ENCODE peak calls at places on chromosome 16, in eight cellular contexts. P is ovary; Y is SJSA1; M is fibroblast of mammary gland; X is stimulated activated CD4-positive, alpha-beta T cell treated with anti-CD3 and anti-CD28 coated beads, TNF-alpha, amount 100 ng/mL, for 4 hours; J is CD8-positive, alpha-beta memory T cell; B is NCI-H1436; L is CD4-positive, alpha-beta memory T cell. R is an unnamed sample.

GRCh38 chr16:30186444-30186781 is 3.0 kb downstream of the CORO1A start:
- DNase-seq in L (no peak), X (peak), P (no peak), M (no peak), B (no peak), Y (no peak), J (no peak), R (no peak)

GRCh38 chr16:24855678-24856077 is 9.9 kb downstream of the SLC5A11 start:
- DNase-seq in M (no peak), Y (no peak), L (no peak), X (no peak), B (no peak), J (no peak), P (no peak), R (no peak)

GRCh38 chr16:50202926-50203624 is 50.0 kb downstream of the TENT4B start:
- DNase-seq in Y (peak), B (no peak), X (no peak), M (peak), L (no peak), J (no peak), P (peak), R (no peak)

GRCh38 chr16:57305159-57305811 is 20.8 kb upstream of the PLLP start:
- DNase-seq in L (no peak), X (no peak), M (no peak), Y (peak), B (no peak), P (peak), J (no peak), R (no peak)

GRCh38 chr16:27725271-27726010 is 175.5 kb downstream of the KATNIP start:
- DNase-seq in B (no peak), M (no peak), J (no peak), P (no peak), L (no peak), Y (no peak), X (no peak), R (no peak)

GRCh38 chr16:72957303-72958277 is 90.3 kb downstream of the ZFHX3 start:
- DNase-seq in X (no peak), M (no peak), Y (no peak), P (no peak), B (no peak), J (no peak), L (no peak), R (no peak)

GRCh38 chr16:47056704-47057630 is 83.5 kb upstream of the DNAJA2 start:
- DNase-seq in B (no peak), J (no peak), P (no peak), X (no peak), Y (no peak), L (no peak), M (no peak), R (no peak)

GRCh38 chr16:22424161-22424937 is 49.9 kb upstream of the CDR2 start:
- DNase-seq in B (no peak), L (no peak), M (peak), X (no peak), J (no peak), Y (peak), P (peak), R (no peak)

GRCh38 chr16:69309316-69309715 is 1.8 kb upstream of the VPS4A start:
- DNase-seq in X (no peak), J (no peak), P (peak), B (no peak), Y (no peak), M (no peak), L (no peak), R (no peak)

GRCh38 chr16:84600343-84601229 is 17.3 kb downstream of the COTL1 start:
- DNase-seq in J (peak), Y (peak), L (peak), B (peak), P (no peak), X (no peak), M (no peak), R (no peak)

GRCh38 chr16:19645557-19645981 is 72.5 kb downstream of the KNOP1 start:
- DNase-seq in L (no peak), J (no peak), M (peak), P (peak), Y (no peak), X (no peak), B (no peak), R (no peak)

GRCh38 chr16:48617711-48618148 is 7.8 kb upstream of the N4BP1 start:
- DNase-seq in L (no peak), M (peak), X (no peak), B (no peak), J (no peak), P (peak), Y (no peak), R (peak)

GRCh38 chr16:86209202-86209601 is 301.1 kb upstream of the FOXF1 start:
- DNase-seq in Y (no peak), M (no peak), P (no peak), X (no peak), B (no peak), J (no peak), L (no peak), R (no peak)

GRCh38 chr16:82322177-82322576 is 152.2 kb upstream of the MPHOSPH6 start:
- DNase-seq in X (no peak), J (no peak), Y (no peak), B (no peak), P (no peak), L (no peak), M (no peak), R (no peak)

GRCh38 chr16:81786321-81786720 is 7.2 kb downstream of the PLCG2 start:
- DNase-seq in X (no peak), L (no peak), P (no peak), M (no peak), J (no peak), B (no peak), Y (no peak), R (no peak)

GRCh38 chr16:80518436-80518835 is 22.4 kb upstream of the DYNLRB2 start:
- DNase-seq in L (peak), P (no peak), J (peak), Y (no peak), M (peak), X (no peak), B (no peak), R (no peak)

GRCh38 chr16:75506567-75506966 is 11.3 kb upstream of the CHST6 start:
- DNase-seq in J (no peak), P (no peak), M (peak), X (no peak), B (no peak), Y (no peak), L (no peak), R (peak)

GRCh38 chr16:4935231-4935855 is 1.6 kb downstream of the PPL start:
- DNase-seq in X (no peak), P (peak), M (peak), B (no peak), L (no peak), Y (no peak), J (no peak), R (peak)

GRCh38 chr16:47726031-47726675 is 265.0 kb downstream of the PHKB start:
- DNase-seq in Y (no peak), X (no peak), M (peak), B (no peak), L (no peak), P (no peak), J (no peak), R (no peak)

GRCh38 chr16:89711601-89712475 is 8.9 kb downstream of the VPS9D1 start:
- DNase-seq in P (peak), L (peak), B (no peak), X (peak), J (peak), Y (no peak), M (peak), R (peak)

GRCh38 chr16:8048433-8048832 is 541.9 kb downstream of the TMEM114 start:
- DNase-seq in J (no peak), B (no peak), P (no peak), L (no peak), X (no peak), Y (no peak), M (no peak), R (no peak)

GRCh38 chr16:56614549-56614991 is 6.2 kb downstream of the MT2A start:
- DNase-seq in M (peak), B (no peak), Y (peak), L (no peak), X (no peak), P (no peak), J (no peak), R (no peak)

GRCh38 chr16:55471448-55472097 is 7.4 kb upstream of the MMP2 start:
- DNase-seq in J (no peak), L (no peak), Y (peak), B (no peak), P (no peak), X (no peak), M (peak), R (no peak)

GRCh38 chr16:12609937-12610699 is 193.6 kb downstream of the CPPED1 start:
- DNase-seq in J (no peak), X (no peak), P (no peak), Y (no peak), L (no peak), M (no peak), B (no peak), R (no peak)

GRCh38 chr16:20849587-20850390 is 43.5 kb downstream of the REXO5 start:
- DNase-seq in X (peak), L (peak), B (peak), J (peak), P (peak), M (peak), Y (peak), R (peak)

GRCh38 chr16:20676268-20676828 is 21.1 kb downstream of the ACSM1 start:
- DNase-seq in X (no peak), M (no peak), P (no peak), J (no peak), Y (no peak), B (no peak), L (no peak), R (no peak)

GRCh38 chr16:75292691-75293090 is 41.3 kb upstream of the BCAR1 start:
- DNase-seq in L (no peak), Y (no peak), P (no peak), M (no peak), X (no peak), J (no peak), B (no peak), R (no peak)

GRCh38 chr16:59148312-59148711 is 414.2 kb upstream of the GOT2 start:
- DNase-seq in L (no peak), M (no peak), J (no peak), P (no peak), Y (no peak), B (no peak), X (no peak), R (no peak)

GRCh38 chr16:85490971-85491771 is 122.0 kb upstream of the GSE1 start:
- DNase-seq in J (peak), M (no peak), X (peak), Y (no peak), P (no peak), B (no peak), L (peak), R (no peak)

GRCh38 chr16:89629827-89630610 is 16.6 kb downstream of the DPEP1 start:
- DNase-seq in M (no peak), J (no peak), X (no peak), L (no peak), Y (no peak), B (no peak), P (no peak), R (no peak)

GRCh38 chr16:83215417-83216001 is 588.7 kb downstream of the CDH13 start:
- DNase-seq in L (peak), B (no peak), J (peak), M (peak), P (no peak), Y (peak), X (peak), R (no peak)

GRCh38 chr16:84138824-84139627 is 6.0 kb downstream of the HSDL1 start:
- DNase-seq in Y (peak), L (no peak), X (no peak), P (no peak), M (peak), J (peak), B (peak), R (peak)

GRCh38 chr16:28210264-28210663 is 1.5 kb downstream of the XPO6 start:
- DNase-seq in B (no peak), L (no peak), Y (no peak), M (no peak), P (no peak), J (no peak), X (no peak), R (no peak)

GRCh38 chr16:52561910-52562741 is 15.2 kb upstream of the TOX3 start:
- DNase-seq in J (no peak), B (no peak), P (no peak), Y (no peak), X (no peak), L (no peak), M (no peak), R (peak)

GRCh38 chr16:10504404-10504885 is 76.0 kb downstream of the EMP2 start:
- DNase-seq in B (no peak), X (no peak), M (no peak), J (no peak), L (no peak), Y (no peak), P (no peak), R (no peak)

GRCh38 chr16:48622456-48623303 is 12.7 kb upstream of the N4BP1 start:
- DNase-seq in X (no peak), L (no peak), J (no peak), P (no peak), M (no peak), B (no peak), Y (no peak), R (no peak)